ENCODE peak calls at places on chromosomes 5 and 9, in eight cellular contexts. K, J, H, Q, P, T, A and S are unnamed samples.

GRCh38 chr5:130402906-130403305 is 498.6 kb downstream of the CHSY3 start:
- DNase-seq in K (no peak), J (no peak), H (no peak), Q (no peak), P (no peak), T (no peak), A (no peak), S (no peak)

GRCh38 chr5:118354806-118355205 is 633.5 kb downstream of the DTWD2 start:
- DNase-seq in K (no peak), J (no peak), H (no peak), Q (no peak), P (no peak), T (no peak), A (no peak), S (no peak)

GRCh38 chr9:20208951-20209350 is 413.3 kb downstream of the MLLT3 start:
- DNase-seq in K (no peak), J (no peak), H (no peak), Q (no peak), P (no peak), T (no peak), A (no peak), S (no peak)

GRCh38 chr5:143200781-143201398 is 202.6 kb downstream of the NR3C1 start:
- DNase-seq in K (no peak), J (no peak), H (peak), Q (no peak), P (peak), T (peak), A (no peak), S (no peak)

GRCh38 chr5:151682240-151682639 is 4.5 kb downstream of the SPARC start:
- DNase-seq in K (no peak), J (no peak), H (no peak), Q (no peak), P (peak), T (no peak), A (no peak), S (no peak)

GRCh38 chr9:38107811-38108304 is 38.8 kb upstream of the SHB start:
- DNase-seq in K (no peak), J (no peak), H (no peak), Q (no peak), P (no peak), T (no peak), A (no peak), S (no peak)

GRCh38 chr9:124428751-124429529 is 13.7 kb upstream of the PSMB7 start:
- DNase-seq in K (no peak), J (no peak), H (no peak), Q (no peak), P (no peak), T (no peak), A (no peak), S (no peak)

GRCh38 chr5:132779961-132780360 is 2.9 kb upstream of the SEPTIN8 start:
- DNase-seq in K (no peak), J (no peak), H (no peak), Q (no peak), P (no peak), T (no peak), A (no peak), S (no peak)

GRCh38 chr5:122500245-122501086 is 188.4 kb downstream of the SNCAIP start:
- DNase-seq in K (peak), J (peak), H (peak), Q (no peak), P (peak), T (peak), A (no peak), S (no peak)

GRCh38 chr9:14769235-14769580 is 46.7 kb upstream of the CER1 start:
- DNase-seq in K (no peak), J (peak), H (peak), Q (no peak), P (peak), T (peak), A (no peak), S (no peak)

GRCh38 chr9:78865757-78866156 is 568.8 kb downstream of the PSAT1 start:
- DNase-seq in K (no peak), J (no peak), H (no peak), Q (no peak), P (no peak), T (no peak), A (no peak), S (no peak)

GRCh38 chr5:157942595-157942994 is 83.7 kb upstream of the CLINT1 start:
- DNase-seq in K (no peak), J (no peak), H (no peak), Q (no peak), P (no peak), T (no peak), A (no peak), S (no peak)

GRCh38 chr5:142904421-142904820 is 134.2 kb downstream of the ARHGAP26 start:
- DNase-seq in K (no peak), J (peak), H (no peak), Q (no peak), P (no peak), T (no peak), A (no peak), S (no peak)

GRCh38 chr5:142057697-142058056 is 44.9 kb upstream of the GNPDA1 start:
- DNase-seq in K (no peak), J (peak), H (no peak), Q (no peak), P (no peak), T (no peak), A (no peak), S (no peak)

GRCh38 chr9:129962889-129963703 is 79.9 kb downstream of the FNBP1 start:
- DNase-seq in K (peak), J (peak), H (peak), Q (peak), P (peak), T (peak), A (peak), S (no peak)

GRCh38 chr5:138720840-138721239 is 32.4 kb upstream of the CTNNA1 start:
- DNase-seq in K (no peak), J (no peak), H (no peak), Q (no peak), P (no peak), T (no peak), A (no peak), S (no peak)

GRCh38 chr9:16653491-16654407 is 216.7 kb downstream of the BNC2 start:
- DNase-seq in K (peak), J (no peak), H (no peak), Q (no peak), P (no peak), T (no peak), A (no peak), S (no peak)

GRCh38 chr5:87430863-87431262 is 18.1 kb upstream of the CCNH start:
- DNase-seq in K (no peak), J (no peak), H (no peak), Q (no peak), P (no peak), T (no peak), A (no peak), S (no peak)

GRCh38 chr5:96033116-96033515 is 71.5 kb upstream of the ELL2 start:
- DNase-seq in K (no peak), J (peak), H (no peak), Q (no peak), P (no peak), T (no peak), A (no peak), S (no peak)

GRCh38 chr5:36688722-36689121 is 82.3 kb downstream of the SLC1A3 start:
- DNase-seq in K (no peak), J (peak), H (peak), Q (no peak), P (peak), T (peak), A (no peak), S (no peak)

GRCh38 chr5:169369130-169369529 is 68.2 kb upstream of the SLIT3 start:
- DNase-seq in K (no peak), J (no peak), H (no peak), Q (no peak), P (no peak), T (no peak), A (no peak), S (no peak)

GRCh38 chr9:72129271-72130156 is 19.7 kb upstream of the GDA start:
- DNase-seq in K (no peak), J (no peak), H (no peak), Q (no peak), P (no peak), T (no peak), A (no peak), S (no peak)

GRCh38 chr5:144026286-144026685 is 144.2 kb downstream of the YIPF5 start:
- DNase-seq in K (no peak), J (no peak), H (no peak), Q (no peak), P (no peak), T (no peak), A (no peak), S (no peak)

GRCh38 chr9:16058131-16058549 is 505.3 kb downstream of the CCDC171 start:
- DNase-seq in K (no peak), J (peak), H (peak), Q (no peak), P (peak), T (peak), A (no peak), S (no peak)

GRCh38 chr5:98927242-98927987 is 1.4 kb downstream of the CHD1 start:
- DNase-seq in K (peak), J (peak), H (peak), Q (peak), P (peak), T (peak), A (peak), S (no peak)

GRCh38 chr5:4941957-4942830 is 197.9 kb upstream of the ADAMTS16 start:
- DNase-seq in K (no peak), J (peak), H (peak), Q (no peak), P (no peak), T (no peak), A (no peak), S (no peak)

GRCh38 chr5:180494510-180495181 is 467 bp downstream of the CNOT6 start:
- DNase-seq in K (peak), J (no peak), H (peak), Q (peak), P (no peak), T (no peak), A (no peak), S (no peak)

GRCh38 chr5:61290815-61291214 is 41.2 kb upstream of the ZSWIM6 start:
- DNase-seq in K (no peak), J (peak), H (no peak), Q (no peak), P (no peak), T (no peak), A (no peak), S (no peak)

GRCh38 chr9:69085523-69086283 is 50.2 kb downstream of the FXN start:
- DNase-seq in K (no peak), J (no peak), H (no peak), Q (no peak), P (peak), T (peak), A (no peak), S (no peak)

GRCh38 chr5:62486672-62487071 is 74.1 kb downstream of the IPO11 start:
- DNase-seq in K (no peak), J (peak), H (no peak), Q (no peak), P (no peak), T (no peak), A (no peak), S (no peak)

GRCh38 chr5:34516166-34516565 is 140.0 kb upstream of the RAI14 start:
- DNase-seq in K (no peak), J (no peak), H (no peak), Q (no peak), P (no peak), T (no peak), A (no peak), S (no peak)
- TF ChIP-seq CTCF in K (no peak), J (no peak), H (no peak), Q (no peak), P (no peak), T (no peak), A (no peak), S (no peak)

GRCh38 chr9:90898229-90898628 is 96.6 kb downstream of the SYK start:
- DNase-seq in K (no peak), J (peak), H (no peak), Q (no peak), P (peak), T (peak), A (no peak), S (no peak)
- TF ChIP-seq CTCF in K (no peak), J (peak), H (no peak), Q (no peak), P (peak), T (peak), A (no peak), S (no peak)

GRCh38 chr5:1256776-1257175 is 31.6 kb downstream of the SLC6A18 start:
- DNase-seq in K (no peak), J (no peak), H (no peak), Q (no peak), P (no peak), T (no peak), A (no peak), S (no peak)

GRCh38 chr5:1252681-1253080 is 27.5 kb downstream of the SLC6A18 start:
- DNase-seq in K (no peak), J (no peak), H (no peak), Q (no peak), P (no peak), T (no peak), A (no peak), S (no peak)

GRCh38 chr5:1254196-1254595 is 29.0 kb downstream of the SLC6A18 start:
- DNase-seq in K (no peak), J (no peak), H (no peak), Q (no peak), P (no peak), T (no peak), A (no peak), S (no peak)

GRCh38 chr5:1253456-1254105 is 28.4 kb downstream of the SLC6A18 start:
- DNase-seq in K (no peak), J (no peak), H (no peak), Q (no peak), P (no peak), T (no peak), A (no peak), S (no peak)

DNA sequence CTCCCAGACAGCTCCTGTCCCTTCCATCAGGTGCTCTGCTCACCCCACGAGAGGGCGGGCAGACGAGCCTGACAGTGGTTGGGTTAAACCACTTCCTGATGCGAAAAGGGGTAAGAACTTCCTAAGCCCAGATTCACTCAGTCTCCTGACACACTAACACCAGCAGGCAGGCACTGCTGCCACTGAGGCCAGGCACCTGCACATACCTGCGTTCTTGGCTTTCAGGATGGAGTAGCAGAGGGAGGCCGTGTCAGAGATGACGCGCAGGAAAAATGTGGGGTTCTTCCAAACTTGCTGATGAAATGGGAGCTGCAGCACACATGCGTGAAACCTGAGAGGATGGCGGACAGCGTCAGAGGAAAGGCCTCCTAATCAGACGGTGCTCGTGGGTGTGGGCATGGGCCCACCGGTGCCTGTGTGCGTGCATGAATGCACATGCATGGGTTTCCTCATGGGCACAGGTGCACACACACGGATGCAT is 29.9 kb downstream of the SLC6A18 start:
- DNase-seq in K (no peak), J (no peak), H (no peak), Q (no peak), P (no peak), T (no peak), A (no peak), S (no peak)
- TF ChIP-seq CTCF in K (no peak), J (no peak), H (no peak), Q (no peak), P (no peak), T (no peak), A (no peak), S (no peak)

GRCh38 chr9:127162567-127163365 is 40.3 kb upstream of the ANGPTL2 start:
- DNase-seq in K (peak), J (no peak), H (no peak), Q (no peak), P (no peak), T (no peak), A (no peak), S (no peak)

GRCh38 chr9:127161081-127161621 is 38.7 kb upstream of the ANGPTL2 start:
- DNase-seq in K (peak), J (no peak), H (no peak), Q (no peak), P (no peak), T (no peak), A (no peak), S (no peak)

GRCh38 chr9:127162046-127162445 is 39.6 kb upstream of the ANGPTL2 start:
- DNase-seq in K (peak), J (peak), H (peak), Q (no peak), P (no peak), T (peak), A (no peak), S (no peak)

GRCh38 chr9:127159949-127160610 is 37.6 kb upstream of the ANGPTL2 start:
- DNase-seq in K (peak), J (no peak), H (no peak), Q (no peak), P (no peak), T (no peak), A (no peak), S (no peak)

GRCh38 chr9:127158995-127159801 is 36.8 kb upstream of the ANGPTL2 start:
- DNase-seq in K (peak), J (no peak), H (peak), Q (no peak), P (peak), T (peak), A (no peak), S (no peak)
- TF ChIP-seq CTCF in K (peak), J (no peak), H (no peak), Q (no peak), P (peak), T (peak), A (no peak), S (no peak)